ENCODE peak calls at places on chromosome 9, in six cellular contexts. One of them, this sample, is unnamed.

GRCh38 chr9:4563105-4563504 is 72.8 kb downstream of the SLC1A1 start:
- DNase-seq in hepatocyte: no peak
- DNase-seq in heart left ventricle: no peak
- DNase-seq in left ventricle myocardium inferior: no peak
- DNase-seq in neural progenitor cell: no peak
- DNase-seq in HFF-Myc: no peak
- DNase-seq in this sample: no peak

GRCh38 chr9:93020785-93021670 is 37.5 kb upstream of the SUSD3 start:
- DNase-seq in heart left ventricle: no peak
- DNase-seq in left ventricle myocardium inferior: no peak
- DNase-seq in hepatocyte: no peak
- DNase-seq in neural progenitor cell: no peak
- DNase-seq in HFF-Myc: no peak
- DNase-seq in this sample: no peak

GRCh38 chr9:123739902-123740301 is 190.0 kb downstream of the DENND1A start:
- DNase-seq in left ventricle myocardium inferior: no peak
- DNase-seq in HFF-Myc: no peak
- DNase-seq in hepatocyte: no peak
- DNase-seq in heart left ventricle: no peak
- DNase-seq in neural progenitor cell: no peak
- DNase-seq in this sample: no peak

GRCh38 chr9:8627944-8628679 is 828.5 kb upstream of the DMAC1 start:
- DNase-seq in left ventricle myocardium inferior: no peak
- DNase-seq in hepatocyte: peak; percentile 12
- DNase-seq in heart left ventricle: no peak
- DNase-seq in HFF-Myc: no peak
- DNase-seq in neural progenitor cell: peak; percentile 44
- DNase-seq in this sample: no peak

GRCh38 chr9:98516205-98516896 is 192.4 kb downstream of the GABBR2 start:
- DNase-seq in heart left ventricle: no peak
- DNase-seq in hepatocyte: no peak
- DNase-seq in HFF-Myc: no peak
- DNase-seq in left ventricle myocardium inferior: no peak
- DNase-seq in neural progenitor cell: no peak
- DNase-seq in this sample: no peak

GRCh38 chr9:123567013-123567412 is 211.0 kb downstream of the CRB2 start:
- DNase-seq in neural progenitor cell: no peak
- DNase-seq in HFF-Myc: no peak
- DNase-seq in hepatocyte: no peak
- DNase-seq in heart left ventricle: no peak
- DNase-seq in left ventricle myocardium inferior: no peak
- DNase-seq in this sample: no peak

GRCh38 chr9:95732803-95733686 is 142.4 kb upstream of the ERCC6L2 start:
- DNase-seq in neural progenitor cell: no peak
- DNase-seq in HFF-Myc: no peak
- DNase-seq in hepatocyte: no peak
- DNase-seq in heart left ventricle: no peak
- DNase-seq in left ventricle myocardium inferior: no peak
- DNase-seq in this sample: no peak

GRCh38 chr9:37761511-37761910 is 7.9 kb downstream of the TRMT10B start:
- DNase-seq in neural progenitor cell: no peak
- DNase-seq in HFF-Myc: no peak
- DNase-seq in left ventricle myocardium inferior: no peak
- DNase-seq in heart left ventricle: no peak
- DNase-seq in hepatocyte: no peak
- DNase-seq in this sample: no peak

GRCh38 chr9:83047839-83048775 is 14.8 kb downstream of the RASEF start:
- DNase-seq in neural progenitor cell: no peak
- DNase-seq in left ventricle myocardium inferior: peak; percentile 19
- DNase-seq in hepatocyte: no peak
- DNase-seq in heart left ventricle: peak; percentile 50
- DNase-seq in HFF-Myc: no peak
- DNase-seq in this sample: peak; percentile 94

GRCh38 chr9:4415281-4415680 is 75.0 kb upstream of the SLC1A1 start:
- DNase-seq in heart left ventricle: no peak
- DNase-seq in hepatocyte: no peak
- DNase-seq in neural progenitor cell: no peak
- DNase-seq in left ventricle myocardium inferior: no peak
- DNase-seq in HFF-Myc: no peak
- DNase-seq in this sample: no peak

GRCh38 chr9:98121096-98121495 is 2.1 kb upstream of the TRIM14 start:
- DNase-seq in neural progenitor cell: no peak
- DNase-seq in HFF-Myc: no peak
- DNase-seq in heart left ventricle: no peak
- DNase-seq in left ventricle myocardium inferior: no peak
- DNase-seq in hepatocyte: no peak
- DNase-seq in this sample: no peak

GRCh38 chr9:124267271-124267807 is 9.6 kb downstream of the NEK6 start:
- DNase-seq in heart left ventricle: no peak
- DNase-seq in hepatocyte: no peak
- DNase-seq in neural progenitor cell: peak; percentile 31
- DNase-seq in HFF-Myc: no peak
- DNase-seq in left ventricle myocardium inferior: no peak
- DNase-seq in this sample: no peak

GRCh38 chr9:130177898-130178805 is 5.9 kb downstream of the NCS1 start:
- DNase-seq in left ventricle myocardium inferior: no peak
- DNase-seq in hepatocyte: no peak
- DNase-seq in heart left ventricle: no peak
- DNase-seq in HFF-Myc: no peak
- DNase-seq in neural progenitor cell: no peak
- DNase-seq in this sample: no peak

GRCh38 chr9:113898151-113898550 is 22.0 kb downstream of the ZNF618 start:
- DNase-seq in heart left ventricle: no peak
- DNase-seq in HFF-Myc: no peak
- DNase-seq in neural progenitor cell: no peak
- DNase-seq in left ventricle myocardium inferior: no peak
- DNase-seq in hepatocyte: no peak
- DNase-seq in this sample: no peak

GRCh38 chr9:109437286-109437685 is 60.8 kb downstream of the PTPN3 start:
- DNase-seq in HFF-Myc: no peak
- DNase-seq in heart left ventricle: peak; percentile 37
- DNase-seq in hepatocyte: no peak
- DNase-seq in left ventricle myocardium inferior: no peak
- DNase-seq in neural progenitor cell: no peak
- DNase-seq in this sample: no peak

GRCh38 chr9:123544007-123544827 is 188.2 kb downstream of the CRB2 start:
- DNase-seq in hepatocyte: peak; percentile 46
- DNase-seq in neural progenitor cell: peak; percentile 57
- DNase-seq in left ventricle myocardium inferior: no peak
- DNase-seq in heart left ventricle: no peak
- DNase-seq in HFF-Myc: no peak
- DNase-seq in this sample: no peak

GRCh38 chr9:109440797-109441287 is 57.3 kb downstream of the PTPN3 start:
- DNase-seq in hepatocyte: peak; percentile 84
- DNase-seq in HFF-Myc: peak; percentile 71
- DNase-seq in neural progenitor cell: peak; percentile 79
- DNase-seq in heart left ventricle: no peak
- DNase-seq in left ventricle myocardium inferior: no peak
- DNase-seq in this sample: peak; percentile 61

GRCh38 chr9:114300846-114301797 is 21.8 kb upstream of the ORM1 start:
- DNase-seq in left ventricle myocardium inferior: no peak
- DNase-seq in hepatocyte: no peak
- DNase-seq in heart left ventricle: peak; percentile 16
- DNase-seq in HFF-Myc: no peak
- DNase-seq in neural progenitor cell: no peak
- DNase-seq in this sample: no peak

GRCh38 chr9:83027153-83027867 is 35.6 kb downstream of the RASEF start:
- DNase-seq in HFF-Myc: peak; percentile 58
- DNase-seq in neural progenitor cell: no peak
- DNase-seq in heart left ventricle: no peak
- DNase-seq in hepatocyte: peak; percentile 30
- DNase-seq in left ventricle myocardium inferior: no peak
- DNase-seq in this sample: peak; percentile 87

GRCh38 chr9:8660383-8660782 is 860.8 kb upstream of the DMAC1 start:
- DNase-seq in heart left ventricle: peak; percentile 56
- DNase-seq in hepatocyte: peak; percentile 20
- DNase-seq in HFF-Myc: no peak
- DNase-seq in neural progenitor cell: no peak
- DNase-seq in left ventricle myocardium inferior: peak; percentile 62
- DNase-seq in this sample: peak; percentile 69

GRCh38 chr9:36566813-36567217 is 5.9 kb upstream of the MELK start:
- DNase-seq in heart left ventricle: peak; percentile 51
- DNase-seq in hepatocyte: no peak
- DNase-seq in HFF-Myc: no peak
- DNase-seq in neural progenitor cell: no peak
- DNase-seq in left ventricle myocardium inferior: no peak
- DNase-seq in this sample: peak; percentile 87

GRCh38 chr9:304519-305185 is 90.0 kb downstream of the DOCK8 start:
- DNase-seq in hepatocyte: peak; percentile 28
- DNase-seq in neural progenitor cell: no peak
- DNase-seq in left ventricle myocardium inferior: no peak
- DNase-seq in heart left ventricle: no peak
- DNase-seq in HFF-Myc: no peak
- DNase-seq in this sample: no peak

GRCh38 chr9:105069285-105070065 is 141.5 kb upstream of the ABCA1 start:
- DNase-seq in neural progenitor cell: no peak
- DNase-seq in hepatocyte: no peak
- DNase-seq in HFF-Myc: no peak
- DNase-seq in left ventricle myocardium inferior: no peak
- DNase-seq in heart left ventricle: no peak
- DNase-seq in this sample: no peak

DNA sequence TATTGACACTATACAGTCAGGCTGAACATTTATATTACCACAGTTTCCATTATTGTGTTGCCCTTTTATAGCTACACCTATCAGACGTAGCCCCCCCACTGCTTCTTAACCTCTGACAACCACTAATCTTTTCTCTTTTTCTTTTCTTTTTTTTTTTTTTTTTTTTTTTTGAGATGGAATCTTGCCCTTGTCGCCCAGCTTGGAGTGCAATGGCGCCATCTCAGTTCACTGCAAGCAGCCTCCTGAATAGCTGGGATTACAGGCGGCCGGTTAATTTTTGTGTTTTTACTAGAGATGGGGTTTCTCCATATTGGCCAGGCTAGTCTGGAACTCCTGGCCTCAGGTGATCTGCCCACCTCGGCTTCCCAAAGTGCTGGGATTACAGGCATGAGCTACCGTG is 75.4 kb downstream of the UHRF2 start:
- DNase-seq in neural progenitor cell: peak; percentile 27
- DNase-seq in heart left ventricle: no peak
- DNase-seq in left ventricle myocardium inferior: no peak
- DNase-seq in hepatocyte: no peak
- DNase-seq in HFF-Myc: no peak
- DNase-seq in this sample: no peak
- H3K4me3 ChIP-seq in neural progenitor cell: no peak overlapping the region
- H3K4me3 ChIP-seq in heart left ventricle: no peak overlapping the region
- H3K4me3 ChIP-seq in left ventricle myocardium inferior: no peak overlapping the region
- H3K4me3 ChIP-seq in hepatocyte: no peak overlapping the region
- H3K4me3 ChIP-seq in HFF-Myc: no peak overlapping the region
- H3K4me3 ChIP-seq in this sample: no peak overlapping the region

GRCh38 chr9:33374190-33374589 is 28.2 kb downstream of the AQP7 start:
- DNase-seq in heart left ventricle: no peak
- DNase-seq in HFF-Myc: no peak
- DNase-seq in neural progenitor cell: no peak
- DNase-seq in left ventricle myocardium inferior: no peak
- DNase-seq in hepatocyte: no peak
- DNase-seq in this sample: no peak

GRCh38 chr9:33374634-33375237 is 27.6 kb downstream of the AQP7 start:
- DNase-seq in neural progenitor cell: peak; percentile 90
- DNase-seq in heart left ventricle: peak; percentile 65
- DNase-seq in HFF-Myc: peak; percentile 66
- DNase-seq in hepatocyte: peak; percentile 91
- DNase-seq in left ventricle myocardium inferior: peak; percentile 56
- DNase-seq in this sample: peak; percentile 42

GRCh38 chr9:33375841-33376321 is 26.5 kb downstream of the AQP7 start:
- DNase-seq in left ventricle myocardium inferior: no peak
- DNase-seq in heart left ventricle: no peak
- DNase-seq in HFF-Myc: no peak
- DNase-seq in neural progenitor cell: no peak
- DNase-seq in hepatocyte: no peak
- DNase-seq in this sample: no peak

GRCh38 chr9:33377089-33377715 is 25.2 kb downstream of the AQP7 start:
- DNase-seq in HFF-Myc: no peak
- DNase-seq in neural progenitor cell: no peak
- DNase-seq in left ventricle myocardium inferior: no peak
- DNase-seq in hepatocyte: no peak
- DNase-seq in heart left ventricle: no peak
- DNase-seq in this sample: no peak

DNA sequence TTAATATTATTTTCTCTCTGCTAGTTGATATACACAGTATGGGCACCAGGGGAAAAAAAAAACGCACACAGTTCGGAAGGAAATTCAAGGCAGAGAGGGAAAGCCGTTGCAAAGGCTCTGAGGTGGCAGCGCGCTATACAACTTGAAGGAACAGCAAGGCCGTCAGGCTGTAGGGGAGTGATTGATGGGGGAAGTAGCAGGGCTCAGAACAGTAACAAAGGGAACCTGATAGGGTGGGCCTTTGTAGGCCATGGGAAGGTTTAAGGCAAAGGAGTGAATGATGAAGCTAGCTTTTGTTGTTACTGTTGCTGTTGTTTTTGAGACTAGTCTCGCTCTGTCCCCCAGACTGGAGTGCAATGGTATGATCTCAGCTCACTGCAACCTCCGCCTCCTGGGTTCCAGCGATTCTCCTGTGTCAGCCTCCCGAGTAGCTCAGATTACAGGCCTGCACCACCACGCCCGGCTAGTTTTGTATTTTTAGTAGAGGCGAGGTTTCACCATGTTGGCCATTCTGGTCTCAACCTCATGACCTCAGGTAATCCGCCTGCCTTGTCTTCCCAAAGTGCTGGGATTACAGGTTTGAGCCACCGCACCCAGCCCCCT is 27.0 kb downstream of the AQP7 start:
- DNase-seq in left ventricle myocardium inferior: no peak
- DNase-seq in hepatocyte: peak; percentile 27
- DNase-seq in neural progenitor cell: peak; percentile 73
- DNase-seq in heart left ventricle: no peak
- DNase-seq in HFF-Myc: no peak
- DNase-seq in this sample: no peak
- TF ChIP-seq CTCF in left ventricle myocardium inferior: peak; percentile 4
- TF ChIP-seq CTCF in hepatocyte: no peak
- TF ChIP-seq CTCF in neural progenitor cell: no peak
- TF ChIP-seq CTCF in heart left ventricle: no peak
- TF ChIP-seq CTCF in HFF-Myc: no peak
- TF ChIP-seq CTCF in this sample: no peak

GRCh38 chr9:89234186-89234585 is 55.6 kb upstream of the SHC3 start:
- DNase-seq in left ventricle myocardium inferior: no peak
- DNase-seq in heart left ventricle: no peak
- DNase-seq in hepatocyte: no peak
- DNase-seq in HFF-Myc: no peak
- DNase-seq in neural progenitor cell: no peak
- DNase-seq in this sample: no peak
- H3K4me3 ChIP-seq in left ventricle myocardium inferior: peak overlapping the region; percentile 49
- H3K4me3 ChIP-seq in heart left ventricle: no peak overlapping the region
- H3K4me3 ChIP-seq in hepatocyte: peak overlapping the region; percentile 18
- H3K4me3 ChIP-seq in HFF-Myc: peak overlapping the region; percentile 13
- H3K4me3 ChIP-seq in neural progenitor cell: peak overlapping the region; percentile 57
- H3K4me3 ChIP-seq in this sample: peak overlapping the region; percentile 45

DNA sequence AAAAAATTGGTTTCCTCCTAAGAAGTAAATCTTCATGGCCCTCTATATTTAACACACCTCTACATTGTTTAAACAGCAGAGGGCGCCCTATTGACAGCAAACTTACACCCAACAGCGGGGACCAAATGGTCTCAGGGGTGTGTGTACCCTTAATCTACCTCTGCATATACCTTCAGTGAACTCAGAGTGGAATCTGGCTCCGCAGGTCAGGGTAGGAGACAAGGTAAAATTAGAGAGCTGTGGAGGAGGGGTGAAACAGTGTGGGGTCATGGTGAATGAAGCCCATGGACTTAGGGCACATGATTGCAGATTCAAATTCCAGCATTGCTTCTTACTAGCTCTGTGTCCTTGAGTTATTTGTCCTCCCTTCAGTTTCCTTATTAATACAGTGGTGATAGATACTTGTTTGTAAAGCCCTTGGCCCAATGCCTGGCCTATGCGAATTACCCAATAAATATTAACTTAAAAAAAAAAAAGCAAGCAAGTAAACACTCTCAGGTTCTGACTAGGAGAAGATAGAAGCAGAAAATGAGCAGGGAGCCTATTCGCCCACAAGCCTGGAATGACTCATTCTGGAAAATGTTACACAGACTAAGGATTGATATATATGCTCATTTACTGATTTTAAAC is 122.9 kb downstream of the CAVIN4 start:
- DNase-seq in neural progenitor cell: peak; percentile 75
- DNase-seq in hepatocyte: peak; percentile 54
- DNase-seq in HFF-Myc: no peak
- DNase-seq in left ventricle myocardium inferior: no peak
- DNase-seq in heart left ventricle: no peak
- DNase-seq in this sample: no peak
- TF ChIP-seq CTCF in neural progenitor cell: peak; percentile 89
- TF ChIP-seq CTCF in hepatocyte: peak; percentile 64
- TF ChIP-seq CTCF in HFF-Myc: peak; percentile 43
- TF ChIP-seq CTCF in left ventricle myocardium inferior: peak; percentile 51
- TF ChIP-seq CTCF in heart left ventricle: peak; percentile 42
- TF ChIP-seq CTCF in this sample: peak; percentile 60